ENCODE peak calls at places on chromosomes 1 and 21, in seven cellular contexts. X is left cardiac atrium; I is stimulated activated CD4-positive, alpha-beta T cell treated with anti-CD3 and anti-CD28 coated beads, Interleukin-12 subunit alpha, Interleukin-12 subunit beta, amount 100 ng/mL, for 4 hours; G is G401; Y is T-helper 1 cell; B is GM10248; P is fibroblast of the aortic adventitia. Z is an unnamed sample.
A peak's percentile ranks its signal among the peaks of the same experiment; 100 is the strongest.

GRCh38 chr1:6732942-6733341 is 31.3 kb upstream of the DNAJC11 start:
- DNase-seq in X (no peak), I (no peak), G (no peak), Y (no peak), B (no peak), P (no peak), Z (no peak)

GRCh38 chr1:61053712-61054608 is 28.4 kb upstream of the NFIA start:
- DNase-seq in X (peak; percentile 75), I (no peak), G (peak; percentile 46), Y (peak; percentile 21), B (peak; percentile 16), P (peak; percentile 22), Z (no peak)

GRCh38 chr21:43944181-43944633 is 67.9 kb upstream of the TRAPPC10 start:
- DNase-seq in X (no peak), I (no peak), G (no peak), Y (no peak), B (no peak), P (no peak), Z (no peak)

GRCh38 chr1:170168263-170168662 is 22.5 kb downstream of the NTMT2 start:
- DNase-seq in X (no peak), I (no peak), G (no peak), Y (peak; percentile 26), B (no peak), P (peak; percentile 67), Z (no peak)

GRCh38 chr1:171940373-171940772 is 99.1 kb downstream of the DNM3 start:
- DNase-seq in X (no peak), I (no peak), G (no peak), Y (no peak), B (no peak), P (peak; percentile 39), Z (no peak)

GRCh38 chr1:215277537-215277936 is 195.0 kb downstream of the KCNK2 start:
- DNase-seq in X (no peak), I (no peak), G (no peak), Y (no peak), B (no peak), P (peak; percentile 38), Z (no peak)

GRCh38 chr1:202286622-202287097 is 55.1 kb downstream of the UBE2T start:
- DNase-seq in X (peak; percentile 38), I (no peak), G (no peak), Y (no peak), B (no peak), P (peak; percentile 22), Z (no peak)

GRCh38 chr21:35581640-35582039 is 478.7 kb downstream of the SETD4 start:
- DNase-seq in X (no peak), I (no peak), G (no peak), Y (no peak), B (no peak), P (no peak), Z (no peak)

GRCh38 chr21:45406801-45407628 is 2.0 kb downstream of the COL18A1 start:
- DNase-seq in X (peak; percentile 36), I (no peak), G (peak; percentile 22), Y (no peak), B (no peak), P (no peak), Z (no peak)

GRCh38 chr1:15195420-15196052 is 42.0 kb downstream of the TMEM51 start:
- DNase-seq in X (no peak), I (no peak), G (no peak), Y (no peak), B (no peak), P (no peak), Z (no peak)

GRCh38 chr1:155207578-155208405 is at the start of gene THBS3:
- DNase-seq in X (peak; percentile 71), I (no peak), G (peak; percentile 36), Y (no peak), B (no peak), P (peak; percentile 48), Z (no peak)

GRCh38 chr1:60958001-60958400 is 124.4 kb upstream of the NFIA start:
- DNase-seq in X (no peak), I (no peak), G (no peak), Y (no peak), B (no peak), P (no peak), Z (no peak)

GRCh38 chr1:118257946-118258345 is 72.9 kb upstream of the SPAG17 start:
- DNase-seq in X (no peak), I (no peak), G (no peak), Y (no peak), B (no peak), P (no peak), Z (no peak)

GRCh38 chr1:6869002-6869380 is 83.7 kb downstream of the CAMTA1 start:
- DNase-seq in X (no peak), I (no peak), G (peak; percentile 17), Y (no peak), B (no peak), P (no peak), Z (no peak)

GRCh38 chr1:155105604-155106011 is 22.1 kb upstream of the EFNA1 start:
- DNase-seq in X (peak; percentile 74), I (no peak), G (no peak), Y (no peak), B (no peak), P (no peak), Z (no peak)

GRCh38 chr1:29258189-29258973 is 22.1 kb downstream of the PTPRU start:
- DNase-seq in X (no peak), I (no peak), G (no peak), Y (no peak), B (no peak), P (no peak), Z (no peak)

GRCh38 chr1:177609953-177610352 is 359.9 kb downstream of the SEC16B start:
- DNase-seq in X (no peak), I (no peak), G (no peak), Y (no peak), B (no peak), P (no peak), Z (no peak)

GRCh38 chr1:222167111-222167510 is 380.8 kb downstream of the HHIPL2 start:
- DNase-seq in X (peak; percentile 26), I (no peak), G (no peak), Y (no peak), B (peak; percentile 29), P (peak; percentile 72), Z (no peak)

GRCh38 chr1:10514490-10515235 is 39.9 kb downstream of the PEX14 start:
- DNase-seq in X (no peak), I (no peak), G (peak; percentile 36), Y (no peak), B (no peak), P (peak; percentile 64), Z (no peak)

GRCh38 chr1:53625049-53625448 is 113.9 kb downstream of the GLIS1 start:
- DNase-seq in X (peak; percentile 48), I (no peak), G (no peak), Y (no peak), B (no peak), P (peak; percentile 79), Z (no peak)

GRCh38 chr1:43274125-43274803 is 4.5 kb downstream of the TMEM125 start:
- DNase-seq in X (no peak), I (peak; percentile 7), G (no peak), Y (peak; percentile 90), B (peak; percentile 24), P (peak; percentile 53), Z (peak; percentile 65)

GRCh38 chr1:163877016-163877415 is 555.3 kb downstream of the NUF2 start:
- DNase-seq in X (no peak), I (no peak), G (no peak), Y (no peak), B (no peak), P (peak; percentile 85), Z (no peak)

GRCh38 chr1:37073752-37074151 is 39.4 kb upstream of the GRIK3 start:
- DNase-seq in X (no peak), I (no peak), G (no peak), Y (no peak), B (no peak), P (no peak), Z (no peak)

GRCh38 chr1:209704584-209704983 is at the start of gene HSD11B1:
- DNase-seq in X (peak; percentile 75), I (no peak), G (peak; percentile 77), Y (no peak), B (no peak), P (peak; percentile 98), Z (no peak)

GRCh38 chr1:204990059-204990664 is 52.9 kb upstream of the CNTN2 start:
- DNase-seq in X (no peak), I (no peak), G (no peak), Y (no peak), B (no peak), P (no peak), Z (no peak)